ENCODE peak calls at places on chromosomes 4 and X, in eight cellular contexts. B is HS-5; A is RCC 7860; W is midbrain; P is endothelial cell; G is SK-MEL-5; T is CD8-positive, alpha-beta T cell; S is CD8-positive, alpha-beta memory T cell. V is an unnamed sample.

GRCh38 chr4:149884046-149884445 is 68.4 kb upstream of the IQCM start:
- DNase-seq in B (no peak), G (no peak), P (no peak), W (peak; percentile 41), S (no peak), A (no peak), T (no peak), V (no peak)

GRCh38 chrX:101397779-101398178 is 7.0 kb downstream of the RPL36A start:
- DNase-seq in A (no peak), S (no peak), B (no peak), P (no peak), T (no peak), G (no peak), W (no peak), V (no peak)

GRCh38 chr4:146124023-146124680 is 51.4 kb upstream of the LSM6 start:
- DNase-seq in A (no peak), P (no peak), T (no peak), B (no peak), G (peak; percentile 1), W (no peak), S (no peak), V (no peak)

GRCh38 chrX:12352922-12353321 is 214.6 kb downstream of the FRMPD4 start:
- DNase-seq in G (no peak), B (no peak), P (no peak), T (no peak), A (no peak), S (no peak), W (no peak), V (no peak)

GRCh38 chr4:171464499-171464898 is 348.7 kb upstream of the GALNTL6 start:
- DNase-seq in P (no peak), T (no peak), A (no peak), W (no peak), S (no peak), B (no peak), G (no peak), V (no peak)

GRCh38 chr4:1398686-1399507 is 7.3 kb downstream of the NKX1-1 start:
- DNase-seq in A (no peak), S (no peak), G (no peak), B (no peak), T (no peak), P (no peak), W (no peak), V (no peak)

GRCh38 chr4:15893967-15894366 is 44.6 kb downstream of the FGFBP1 start:
- DNase-seq in W (no peak), P (no peak), G (no peak), B (peak; percentile 84), A (peak; percentile 98), T (no peak), S (no peak), V (no peak)

GRCh38 chr4:125101706-125102105 is 213.0 kb upstream of the FAT4 start:
- DNase-seq in T (no peak), W (no peak), G (no peak), B (no peak), S (no peak), P (no peak), A (no peak), V (no peak)

GRCh38 chr4:176150283-176150682 is 45.1 kb downstream of the SPATA4 start:
- DNase-seq in W (no peak), P (no peak), A (peak; percentile 36), B (no peak), T (no peak), S (no peak), G (peak; percentile 58), V (no peak)